ENCODE peak calls at places on chromosomes 4 and X, in seven cellular contexts. V is mammary epithelial cell; W is colonic mucosa; M is trophoblast cell; Z is CD4-positive, CD25-positive, alpha-beta regulatory T cell; Y is sigmoid colon; H is spleen. G is an unnamed sample.

GRCh38 chrX:153832732-153833131 is 2.4 kb upstream of the PDZD4 start:
- DNase-seq in V (no peak), H (no peak), M (no peak), Y (no peak), Z (no peak), W (no peak), G (no peak)

GRCh38 chrX:73647212-73647611 is 84.2 kb downstream of the CHIC1 start:
- DNase-seq in Y (no peak), M (no peak), H (no peak), V (no peak), Z (no peak), W (no peak), G (no peak)

GRCh38 chrX:46647251-46647650 is 73.7 kb downstream of the CHST7 start:
- DNase-seq in M (peak; percentile 34), W (no peak), Y (no peak), V (no peak), Z (no peak), H (no peak), G (no peak)

GRCh38 chrX:151711787-151712186 is 4.0 kb upstream of the FATE1 start:
- DNase-seq in H (no peak), Y (no peak), M (no peak), Z (no peak), W (no peak), V (no peak), G (no peak)

GRCh38 chr4:146261046-146261445 is 46.7 kb downstream of the REELD1 start:
- DNase-seq in V (no peak), W (no peak), H (no peak), Z (no peak), M (no peak), Y (no peak), G (peak; percentile 67)

GRCh38 chr4:8602686-8603430 is 10.3 kb downstream of the CPZ start:
- DNase-seq in V (no peak), M (no peak), H (no peak), Y (no peak), Z (no peak), W (no peak), G (no peak)

GRCh38 chr4:154292589-154292988 is 199.0 kb downstream of the DCHS2 start:
- DNase-seq in Y (no peak), V (no peak), W (no peak), H (no peak), M (no peak), Z (no peak), G (no peak)

GRCh38 chr4:126265880-126266279 is 951.1 kb downstream of the FAT4 start:
- DNase-seq in Z (no peak), W (no peak), V (no peak), Y (no peak), H (no peak), M (no peak), G (no peak)

GRCh38 chrX:39900788-39901170 is 197.0 kb downstream of the BCOR start:
- DNase-seq in Y (no peak), M (no peak), W (no peak), V (no peak), H (no peak), Z (no peak), G (no peak)

GRCh38 chr4:52983563-52984303 is 121.6 kb downstream of the RASL11B start:
- DNase-seq in V (peak; percentile 42), M (peak; percentile 90), Y (no peak), Z (peak; percentile 34), W (peak; percentile 35), H (no peak), G (peak; percentile 36)

GRCh38 chr4:77172336-77172735 is 15.3 kb downstream of the CCNG2 start:
- DNase-seq in M (no peak), H (no peak), W (no peak), Z (no peak), Y (no peak), V (peak; percentile 91), G (no peak)
- H3K4me3 ChIP-seq in M (no peak overlapping the region), H (no peak overlapping the region), W (no peak overlapping the region), Z (no peak overlapping the region), Y (no peak overlapping the region), V (no peak overlapping the region), G (no peak overlapping the region)

GRCh38 chrX:118976599-118977340 is 2.4 kb downstream of the LONRF3 start:
- DNase-seq in M (peak; percentile 25), Z (no peak), Y (peak; percentile 80), W (peak; percentile 75), V (no peak), H (peak; percentile 84), G (peak; percentile 88)

GRCh38 chrX:118975831-118976598 is 1.6 kb downstream of the LONRF3 start:
- DNase-seq in Z (peak; percentile 45), Y (peak; percentile 93), V (no peak), W (peak; percentile 65), M (peak; percentile 38), H (peak; percentile 84), G (peak; percentile 86)

GRCh38 chrX:118977424-118977823 is 3.0 kb downstream of the LONRF3 start:
- DNase-seq in V (no peak), Z (no peak), W (no peak), H (no peak), M (no peak), Y (no peak), G (no peak)

GRCh38 chrX:118974908-118975671 is 672 bp downstream of the LONRF3 start:
- DNase-seq in Y (peak; percentile 79), H (peak; percentile 88), W (peak; percentile 62), V (no peak), M (peak; percentile 2), Z (peak; percentile 61), G (peak; percentile 41)

DNA sequence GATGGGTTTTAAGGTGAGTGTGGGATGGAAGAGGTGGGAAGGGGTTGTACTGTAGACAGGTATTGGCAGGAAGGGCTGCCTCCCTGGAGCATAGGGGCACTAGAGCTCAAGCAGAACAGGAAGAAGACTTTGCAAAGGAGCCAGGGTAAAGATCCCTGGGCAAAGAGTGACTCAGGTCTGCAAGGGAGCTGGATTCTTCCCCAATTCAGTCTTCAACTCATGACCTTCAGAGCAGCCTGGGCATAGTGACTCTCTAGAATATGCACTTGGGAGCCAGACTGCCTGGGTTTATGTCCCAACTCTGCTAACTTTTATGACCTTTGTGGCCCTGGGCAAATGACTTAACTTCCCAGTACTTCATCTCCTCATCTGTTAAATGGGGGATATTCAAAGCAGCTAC is 4.0 kb downstream of the LONRF3 start:
- DNase-seq in Z (no peak), H (no peak), Y (no peak), M (peak; percentile 8), W (no peak), V (no peak), G (no peak)
- H3K27me3 ChIP-seq in Z (no peaks in the 10 kb centered on the region), H (peaks cover 5% of the 10 kb centered on the region), Y (no peaks in the 10 kb centered on the region), M (peaks cover 32% of the 10 kb centered on the region), W (peaks cover under 1% of the 10 kb centered on the region), V (peaks cover 7% of the 10 kb centered on the region), G (peaks cover under 1% of the 10 kb centered on the region)

GRCh38 chrX:63434206-63434605 is 83.1 kb upstream of the SPIN4 start:
- DNase-seq in V (no peak), Y (no peak), Z (no peak), M (peak; percentile 67), H (no peak), W (no peak), G (peak; percentile 86)
- H3K4me3 ChIP-seq in V (no peak overlapping the region), Y (no peak overlapping the region), Z (no peak overlapping the region), M (no peak overlapping the region), H (no peak overlapping the region), W (no peak overlapping the region), G (peak overlapping the region; percentile 45)

GRCh38 chrX:17774053-17774452 is 36.8 kb downstream of the SCML1 start:
- DNase-seq in Z (no peak), Y (no peak), V (no peak), M (no peak), W (no peak), H (no peak), G (no peak)
- H3K27me3 ChIP-seq in Z (no peaks in the 10 kb centered on the region), Y (no peaks in the 10 kb centered on the region), V (peaks cover 2% of the 10 kb centered on the region), M (no peaks in the 10 kb centered on the region), W (no peaks in the 10 kb centered on the region), H (no peaks in the 10 kb centered on the region), G (peaks cover 53% of the 10 kb centered on the region)

DNA sequence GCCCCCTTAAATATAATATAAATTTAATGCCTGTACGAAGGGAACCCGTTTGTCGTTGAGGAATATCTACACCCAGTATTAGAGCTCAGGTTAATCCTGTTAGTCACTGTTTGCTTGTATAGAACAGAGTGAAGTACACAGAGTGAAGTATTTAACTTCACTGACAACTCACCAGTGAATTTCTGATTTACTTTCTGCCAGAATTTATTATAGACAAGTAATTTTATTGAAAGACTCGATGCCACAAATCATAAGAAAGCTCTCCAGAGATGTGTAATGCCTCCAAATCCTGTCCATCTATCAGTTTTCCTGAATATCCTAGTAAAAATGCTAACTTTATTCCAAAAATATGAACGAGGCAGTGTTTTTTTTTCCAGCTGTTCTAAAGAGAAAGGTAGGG is 1.6 kb downstream of the GAB1 start:
- DNase-seq in H (no peak), W (no peak), Z (no peak), V (no peak), Y (no peak), M (no peak), G (no peak)
- H3K4me3 ChIP-seq in H (peak overlapping the region; percentile 98), W (peak overlapping the region; percentile 71), Z (no peak overlapping the region), V (peak overlapping the region; percentile 91), Y (peak overlapping the region; percentile 58), M (no peak overlapping the region), G (peak overlapping the region; percentile 88)

GRCh38 chr4:3877236-3877635 is 111.1 kb downstream of the ADRA2C start:
- DNase-seq in W (no peak), M (no peak), Z (no peak), Y (no peak), H (no peak), V (no peak), G (no peak)

GRCh38 chr4:3878678-3879077 is 112.5 kb downstream of the ADRA2C start:
- DNase-seq in Z (no peak), Y (no peak), W (no peak), V (no peak), M (no peak), H (no peak), G (no peak)

GRCh38 chr4:3875466-3875865 is 109.3 kb downstream of the ADRA2C start:
- DNase-seq in M (no peak), Z (no peak), V (no peak), W (no peak), Y (peak; percentile 17), H (no peak), G (no peak)

GRCh38 chr4:3879681-3880594 is 113.8 kb downstream of the ADRA2C start:
- DNase-seq in W (no peak), Z (peak; percentile 14), H (peak; percentile 83), Y (no peak), V (no peak), M (no peak), G (no peak)

GRCh38 chr4:3877868-3878267 is 111.7 kb downstream of the ADRA2C start:
- DNase-seq in V (no peak), H (no peak), Y (no peak), Z (no peak), W (no peak), M (no peak), G (no peak)
- H3K27me3 ChIP-seq in V (peaks cover 16% of the 10 kb centered on the region), H (peaks cover 18% of the 10 kb centered on the region), Y (peaks cover 39% of the 10 kb centered on the region), Z (peaks cover 2% of the 10 kb centered on the region), W (peaks cover 15% of the 10 kb centered on the region), M (peaks cover 5% of the 10 kb centered on the region), G (peaks cover 51% of the 10 kb centered on the region)

GRCh38 chr4:6272863-6273660 is 3.4 kb downstream of the WFS1 start:
- DNase-seq in Z (no peak), W (no peak), M (peak; percentile 99), Y (no peak), V (peak; percentile 63), H (peak; percentile 73), G (peak; percentile 75)
- H3K4me3 ChIP-seq in Z (no peak overlapping the region), W (no peak overlapping the region), M (no peak overlapping the region), Y (no peak overlapping the region), V (no peak overlapping the region), H (no peak overlapping the region), G (peak overlapping the region; percentile 23)

GRCh38 chr4:149952101-149952500 is 126.1 kb upstream of the DCLK2 start:
- DNase-seq in Z (no peak), W (no peak), V (no peak), H (no peak), Y (no peak), M (no peak), G (no peak)
- H3K27me3 ChIP-seq in Z (no peaks in the 10 kb centered on the region), W (no peaks in the 10 kb centered on the region), V (peaks cover 2% of the 10 kb centered on the region), H (no peaks in the 10 kb centered on the region), Y (no peaks in the 10 kb centered on the region), M (no peaks in the 10 kb centered on the region), G (no peaks in the 10 kb centered on the region)

GRCh38 chrX:10111364-10112148 is 45.2 kb upstream of the CLCN4 start:
- DNase-seq in Z (peak; percentile 63), W (no peak), H (peak; percentile 90), V (no peak), Y (peak; percentile 75), M (peak; percentile 78), G (no peak)
- H3K4me3 ChIP-seq in Z (peak overlapping the region; percentile 51), W (no peak overlapping the region), H (peak overlapping the region; percentile 28), V (no peak overlapping the region), Y (no peak overlapping the region), M (no peak overlapping the region), G (no peak overlapping the region)

G was measured in PC-9.